ENCODE peak calls at places on chromosomes 4 and X, in five cellular contexts. One of them, this sample, is unnamed.

GRCh38 chr4:125961626-125962025 is 646.9 kb downstream of the FAT4 start:
- DNase-seq in tibial nerve: no peak
- DNase-seq in AG04449: no peak
- DNase-seq in colonic mucosa: no peak
- DNase-seq in lower leg skin: no peak
- DNase-seq in this sample: no peak

GRCh38 chrX:7198499-7198898 is 50.5 kb upstream of the PUDP start:
- DNase-seq in tibial nerve: no peak
- DNase-seq in AG04449: no peak
- DNase-seq in colonic mucosa: no peak
- DNase-seq in lower leg skin: no peak
- DNase-seq in this sample: no peak

GRCh38 chrX:40552768-40553167 is 28.0 kb upstream of the ATP6AP2 start:
- DNase-seq in tibial nerve: no peak
- DNase-seq in AG04449: no peak
- DNase-seq in colonic mucosa: no peak
- DNase-seq in lower leg skin: no peak
- DNase-seq in this sample: no peak

GRCh38 chr4:48445704-48446103 is 37.4 kb upstream of the SLC10A4 start:
- DNase-seq in tibial nerve: no peak
- DNase-seq in AG04449: no peak
- DNase-seq in colonic mucosa: no peak
- DNase-seq in lower leg skin: no peak
- DNase-seq in this sample: no peak

GRCh38 chrX:40158036-40158706 is 60.4 kb upstream of the BCOR start:
- DNase-seq in tibial nerve: no peak
- DNase-seq in AG04449: no peak
- DNase-seq in colonic mucosa: no peak
- DNase-seq in lower leg skin: no peak
- DNase-seq in this sample: peak

GRCh38 chr4:13559414-13559813 is 15.1 kb upstream of the NKX3-2 start:
- DNase-seq in tibial nerve: no peak
- DNase-seq in AG04449: peak
- DNase-seq in colonic mucosa: no peak
- DNase-seq in lower leg skin: no peak
- DNase-seq in this sample: no peak

GRCh38 chr4:14348506-14348905 is 653.8 kb upstream of the CPEB2 start:
- DNase-seq in tibial nerve: no peak
- DNase-seq in AG04449: no peak
- DNase-seq in colonic mucosa: no peak
- DNase-seq in lower leg skin: no peak
- DNase-seq in this sample: no peak

GRCh38 chrX:39477031-39477430 is 620.7 kb downstream of the BCOR start:
- DNase-seq in tibial nerve: no peak
- DNase-seq in AG04449: no peak
- DNase-seq in colonic mucosa: no peak
- DNase-seq in lower leg skin: no peak
- DNase-seq in this sample: no peak

GRCh38 chr4:62135565-62136156 is 935.5 kb downstream of the ADGRL3 start:
- DNase-seq in tibial nerve: no peak
- DNase-seq in AG04449: no peak
- DNase-seq in colonic mucosa: no peak
- DNase-seq in lower leg skin: no peak
- DNase-seq in this sample: no peak

GRCh38 chrX:1124531-1124930 is 87.9 kb downstream of the CRLF2 start:
- DNase-seq in tibial nerve: no peak
- DNase-seq in AG04449: no peak
- DNase-seq in colonic mucosa: no peak
- DNase-seq in lower leg skin: no peak
- DNase-seq in this sample: no peak

GRCh38 chr4:137125011-137125410 is 407.3 kb downstream of the PCDH18 start:
- DNase-seq in tibial nerve: no peak
- DNase-seq in AG04449: peak
- DNase-seq in colonic mucosa: peak
- DNase-seq in lower leg skin: peak
- DNase-seq in this sample: no peak

GRCh38 chr4:139736257-139736626 is 70.6 kb downstream of the MGST2 start:
- DNase-seq in tibial nerve: no peak
- DNase-seq in AG04449: no peak
- DNase-seq in colonic mucosa: no peak
- DNase-seq in lower leg skin: no peak
- DNase-seq in this sample: no peak

GRCh38 chr4:134024251-134024650 is 177.3 kb downstream of the PABPC4L start:
- DNase-seq in tibial nerve: no peak
- DNase-seq in AG04449: no peak
- DNase-seq in colonic mucosa: no peak
- DNase-seq in lower leg skin: no peak
- DNase-seq in this sample: no peak

GRCh38 chr4:89284828-89285227 is 22.8 kb downstream of the GPRIN3 start:
- DNase-seq in tibial nerve: no peak
- DNase-seq in AG04449: no peak
- DNase-seq in colonic mucosa: no peak
- DNase-seq in lower leg skin: no peak
- DNase-seq in this sample: no peak

GRCh38 chrX:50799531-50799961 is 14.4 kb downstream of the SHROOM4 start:
- DNase-seq in tibial nerve: no peak
- DNase-seq in AG04449: peak
- DNase-seq in colonic mucosa: no peak
- DNase-seq in lower leg skin: peak
- DNase-seq in this sample: no peak

GRCh38 chr4:152535236-152535902 is 523 bp downstream of the FBXW7 start:
- DNase-seq in tibial nerve: no peak
- DNase-seq in AG04449: no peak
- DNase-seq in colonic mucosa: peak
- DNase-seq in lower leg skin: no peak
- DNase-seq in this sample: no peak

GRCh38 chr4:145196747-145197146 is 16.4 kb upstream of the OTUD4 start:
- DNase-seq in tibial nerve: no peak
- DNase-seq in AG04449: no peak
- DNase-seq in colonic mucosa: no peak
- DNase-seq in lower leg skin: no peak
- DNase-seq in this sample: no peak

GRCh38 chr4:172707622-172708021 is 461.0 kb upstream of the GALNT7 start:
- DNase-seq in tibial nerve: no peak
- DNase-seq in AG04449: no peak
- DNase-seq in colonic mucosa: no peak
- DNase-seq in lower leg skin: no peak
- DNase-seq in this sample: no peak

GRCh38 chrX:17854069-17854468 is 7.0 kb downstream of the RAI2 start:
- DNase-seq in tibial nerve: no peak
- DNase-seq in AG04449: no peak
- DNase-seq in colonic mucosa: no peak
- DNase-seq in lower leg skin: no peak
- DNase-seq in this sample: no peak

GRCh38 chrX:11575332-11575731 is 90.4 kb downstream of the ARHGAP6 start:
- DNase-seq in tibial nerve: no peak
- DNase-seq in AG04449: no peak
- DNase-seq in colonic mucosa: no peak
- DNase-seq in lower leg skin: no peak
- DNase-seq in this sample: no peak

GRCh38 chrX:115892787-115893671 is 277.5 kb upstream of the AGTR2 start:
- DNase-seq in tibial nerve: no peak
- DNase-seq in AG04449: no peak
- DNase-seq in colonic mucosa: peak
- DNase-seq in lower leg skin: no peak
- DNase-seq in this sample: peak

GRCh38 chr4:7964890-7965662 is 25.4 kb upstream of the AFAP1 start:
- DNase-seq in tibial nerve: peak
- DNase-seq in AG04449: no peak
- DNase-seq in colonic mucosa: no peak
- DNase-seq in lower leg skin: peak
- DNase-seq in this sample: peak

GRCh38 chrX:21683910-21684309 is 25.8 kb upstream of the KLHL34 start:
- DNase-seq in tibial nerve: no peak
- DNase-seq in AG04449: peak
- DNase-seq in colonic mucosa: no peak
- DNase-seq in lower leg skin: no peak
- DNase-seq in this sample: no peak

GRCh38 chr4:65668201-65669007 is 1.9 kb downstream of the EPHA5 start:
- DNase-seq in tibial nerve: peak
- DNase-seq in AG04449: no peak
- DNase-seq in colonic mucosa: no peak
- DNase-seq in lower leg skin: peak
- DNase-seq in this sample: peak

GRCh38 chr4:182306792-182307507 is 63.7 kb downstream of the TENM3 start:
- DNase-seq in tibial nerve: no peak
- DNase-seq in AG04449: peak
- DNase-seq in colonic mucosa: no peak
- DNase-seq in lower leg skin: no peak
- DNase-seq in this sample: no peak

GRCh38 chr4:111813565-111814140 is 331.6 kb upstream of the FAM241A start:
- DNase-seq in tibial nerve: no peak
- DNase-seq in AG04449: no peak
- DNase-seq in colonic mucosa: no peak
- DNase-seq in lower leg skin: no peak
- DNase-seq in this sample: no peak

GRCh38 chrX:40006025-40007017 is 91.4 kb downstream of the BCOR start:
- DNase-seq in tibial nerve: no peak
- DNase-seq in AG04449: no peak
- DNase-seq in colonic mucosa: peak
- DNase-seq in lower leg skin: no peak
- DNase-seq in this sample: peak

GRCh38 chr4:3031357-3032064 is 42.8 kb downstream of the HTT-AS start:
- DNase-seq in tibial nerve: no peak
- DNase-seq in AG04449: no peak
- DNase-seq in colonic mucosa: no peak
- DNase-seq in lower leg skin: no peak
- DNase-seq in this sample: no peak

GRCh38 chr4:81380364-81380853 is 91.3 kb downstream of the RASGEF1B start:
- DNase-seq in tibial nerve: no peak
- DNase-seq in AG04449: no peak
- DNase-seq in colonic mucosa: no peak
- DNase-seq in lower leg skin: no peak
- DNase-seq in this sample: no peak

GRCh38 chr4:8050555-8051206 is 107.9 kb downstream of the ABLIM2 start:
- DNase-seq in tibial nerve: peak
- DNase-seq in AG04449: no peak
- DNase-seq in colonic mucosa: peak
- DNase-seq in lower leg skin: no peak
- DNase-seq in this sample: peak

GRCh38 chrX:41858161-41858775 is 65.1 kb downstream of the CASK start:
- DNase-seq in tibial nerve: no peak
- DNase-seq in AG04449: no peak
- DNase-seq in colonic mucosa: no peak
- DNase-seq in lower leg skin: no peak
- DNase-seq in this sample: no peak

GRCh38 chrX:96566856-96567255 is 117.8 kb upstream of the DIAPH2 start:
- DNase-seq in tibial nerve: no peak
- DNase-seq in AG04449: no peak
- DNase-seq in colonic mucosa: no peak
- DNase-seq in lower leg skin: no peak
- DNase-seq in this sample: no peak

GRCh38 chr4:183658362-183659028 is 490 bp downstream of the RWDD4 start:
- DNase-seq in tibial nerve: no peak
- DNase-seq in AG04449: no peak
- DNase-seq in colonic mucosa: peak
- DNase-seq in lower leg skin: no peak
- DNase-seq in this sample: peak

GRCh38 chrX:40272141-40272540 is 174.4 kb upstream of the BCOR start:
- DNase-seq in tibial nerve: no peak
- DNase-seq in AG04449: no peak
- DNase-seq in colonic mucosa: no peak
- DNase-seq in lower leg skin: no peak
- DNase-seq in this sample: peak

GRCh38 chrX:8987672-8988250 is 46.2 kb downstream of the FAM9B start:
- DNase-seq in tibial nerve: no peak
- DNase-seq in AG04449: no peak
- DNase-seq in colonic mucosa: no peak
- DNase-seq in lower leg skin: no peak
- DNase-seq in this sample: no peak
- H3K4me3 ChIP-seq in tibial nerve: no peak
- H3K4me3 ChIP-seq in AG04449: no peak
- H3K4me3 ChIP-seq in colonic mucosa: no peak
- H3K4me3 ChIP-seq in lower leg skin: no peak
- H3K4me3 ChIP-seq in this sample: no peak

GRCh38 chr4:71140563-71140962 is 147.1 kb downstream of the DCK start:
- DNase-seq in tibial nerve: no peak
- DNase-seq in AG04449: no peak
- DNase-seq in colonic mucosa: no peak
- DNase-seq in lower leg skin: no peak
- DNase-seq in this sample: no peak

GRCh38 chr4:71138007-71138600 is 144.7 kb downstream of the DCK start:
- DNase-seq in tibial nerve: no peak
- DNase-seq in AG04449: no peak
- DNase-seq in colonic mucosa: no peak
- DNase-seq in lower leg skin: no peak
- DNase-seq in this sample: no peak

GRCh38 chr4:71136071-71136470 is 142.6 kb downstream of the DCK start:
- DNase-seq in tibial nerve: no peak
- DNase-seq in AG04449: no peak
- DNase-seq in colonic mucosa: no peak
- DNase-seq in lower leg skin: no peak
- DNase-seq in this sample: no peak

DNA sequence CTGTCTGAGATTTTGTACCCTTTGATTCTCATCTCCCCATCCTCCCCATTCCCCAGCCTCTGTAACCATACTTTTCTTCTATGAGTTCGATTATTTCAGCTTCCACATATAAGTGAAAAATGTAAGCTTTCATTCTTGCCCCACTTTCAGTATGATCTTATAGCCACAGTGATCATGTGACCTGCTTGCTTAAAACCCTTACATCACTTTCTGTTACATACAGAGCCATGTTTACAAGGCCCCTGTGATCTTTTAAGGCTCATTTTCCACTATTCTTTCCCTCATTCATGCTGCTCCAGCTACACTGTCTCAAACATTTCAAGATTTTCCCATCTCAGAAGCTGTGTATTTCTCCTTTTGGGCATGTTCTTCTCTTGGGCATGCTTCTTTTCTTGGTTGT is 147.7 kb downstream of the DCK start:
- DNase-seq in tibial nerve: no peak
- DNase-seq in AG04449: no peak
- DNase-seq in colonic mucosa: no peak
- DNase-seq in lower leg skin: no peak
- DNase-seq in this sample: no peak
- TF ChIP-seq CTCF in tibial nerve: no peak
- TF ChIP-seq CTCF in AG04449: no peak
- TF ChIP-seq CTCF in colonic mucosa: no peak
- TF ChIP-seq CTCF in lower leg skin: no peak
- TF ChIP-seq CTCF in this sample: no peak

GRCh38 chr4:37892641-37893040 is 1.8 kb downstream of the TBC1D1 start:
- DNase-seq in tibial nerve: no peak
- DNase-seq in AG04449: no peak
- DNase-seq in colonic mucosa: no peak
- DNase-seq in lower leg skin: no peak
- DNase-seq in this sample: no peak
- H3K4me3 ChIP-seq in tibial nerve: no peak
- H3K4me3 ChIP-seq in AG04449: no peak
- H3K4me3 ChIP-seq in colonic mucosa: no peak
- H3K4me3 ChIP-seq in lower leg skin: no peak
- H3K4me3 ChIP-seq in this sample: no peak

DNA sequence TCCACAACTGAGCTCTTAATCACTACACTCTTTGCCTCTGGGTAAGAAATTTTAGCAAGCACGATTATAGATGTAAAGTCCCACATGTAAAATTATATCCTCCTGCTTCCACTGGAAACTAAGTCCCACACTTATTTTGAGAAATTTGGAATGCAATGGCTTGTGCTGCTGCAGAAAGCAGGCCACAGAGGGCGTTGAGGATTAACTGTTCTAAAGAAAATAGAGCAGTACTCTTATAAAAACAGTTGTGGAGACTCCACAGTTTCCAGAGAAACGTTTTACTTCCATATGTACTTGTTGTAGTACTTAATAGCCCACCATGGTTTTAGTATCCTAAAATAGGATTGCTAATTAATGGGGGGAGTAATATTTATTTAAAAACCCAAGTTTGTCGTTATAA is 1.7 kb upstream of the CENPC start:
- DNase-seq in tibial nerve: no peak
- DNase-seq in AG04449: no peak
- DNase-seq in colonic mucosa: no peak
- DNase-seq in lower leg skin: no peak
- DNase-seq in this sample: no peak
- TF ChIP-seq CTCF in tibial nerve: no peak
- TF ChIP-seq CTCF in AG04449: no peak
- TF ChIP-seq CTCF in colonic mucosa: no peak
- TF ChIP-seq CTCF in lower leg skin: no peak
- TF ChIP-seq CTCF in this sample: no peak